ENCODE peak calls at places on chromosomes 4 and X, in five cellular contexts. X is astrocyte, P is AG04450, G is breast epithelium, U is ascending aorta. D is an unnamed sample.
A peak's percentile ranks its signal among the peaks of the same experiment; 100 is the strongest.

GRCh38 chr4:109973529-109973905 is 60.8 kb downstream of the EGF start:
- DNase-seq in X (no peak), P (no peak), G (no peak), U (no peak), D (no peak)

GRCh38 chr4:156950950-156951349 is 20.6 kb downstream of the PDGFC start:
- DNase-seq in X (no peak), P (no peak), G (no peak), U (no peak), D (no peak)

GRCh38 chr4:73725499-73725898 is 14.9 kb upstream of the CXCL8 start:
- DNase-seq in X (peak; percentile 29), P (no peak), G (no peak), U (no peak), D (no peak)

GRCh38 chrX:2897311-2897689 is 31.8 kb downstream of the ARSD start:
- DNase-seq in X (no peak), P (no peak), G (no peak), U (no peak), D (no peak)

GRCh38 chrX:148556498-148556897 is 56.1 kb downstream of the AFF2 start:
- DNase-seq in X (no peak), P (no peak), G (no peak), U (no peak), D (no peak)

GRCh38 chrX:96551320-96551872 is 133.2 kb upstream of the DIAPH2 start:
- DNase-seq in X (no peak), P (no peak), G (no peak), U (no peak), D (no peak)

GRCh38 chrX:153549231-153549630 is 31.8 kb downstream of the ATP2B3 start:
- DNase-seq in X (no peak), P (no peak), G (no peak), U (no peak), D (no peak)

GRCh38 chr4:4613126-4613465 is 71.2 kb upstream of the STX18 start:
- DNase-seq in X (no peak), P (no peak), G (no peak), U (no peak), D (no peak)

GRCh38 chr4:151276787-151277557 is at the start of gene PRSS48:
- DNase-seq in X (peak; percentile 11), P (no peak), G (no peak), U (peak; percentile 65), D (peak; percentile 39)

GRCh38 chrX:69170319-69170718 is 5.1 kb upstream of the PJA1 start:
- DNase-seq in X (no peak), P (no peak), G (no peak), U (no peak), D (no peak)

GRCh38 chr4:89226665-89227572 is 80.7 kb downstream of the GPRIN3 start:
- DNase-seq in X (peak; percentile 50), P (peak; percentile 29), G (peak; percentile 79), U (peak; percentile 83), D (peak; percentile 84)

GRCh38 chr4:53067125-53067802 is 205.1 kb downstream of the RASL11B start:
- DNase-seq in X (no peak), P (no peak), G (no peak), U (no peak), D (no peak)
- H3K27ac ChIP-seq in X (no peak overlapping the region), P (no peak overlapping the region), G (no peak overlapping the region), U (no peak overlapping the region), D (no peak overlapping the region)

GRCh38 chr4:137526681-137527080 is 5.6 kb downstream of the PCDH18 start:
- DNase-seq in X (no peak), P (no peak), G (no peak), U (no peak), D (no peak)
- H3K4me3 ChIP-seq in X (no peak overlapping the region), P (peak overlapping the region; percentile 34), G (peak overlapping the region; percentile 57), U (peak overlapping the region; percentile 73), D (peak overlapping the region; percentile 89)

GRCh38 chr4:90718926-90719325 is 591.7 kb downstream of the CCSER1 start:
- DNase-seq in X (no peak), P (no peak), G (no peak), U (no peak), D (no peak)
- TF ChIP-seq CTCF in X (no peak), P (no peak), G (no peak), U (no peak), D (no peak)

DNA sequence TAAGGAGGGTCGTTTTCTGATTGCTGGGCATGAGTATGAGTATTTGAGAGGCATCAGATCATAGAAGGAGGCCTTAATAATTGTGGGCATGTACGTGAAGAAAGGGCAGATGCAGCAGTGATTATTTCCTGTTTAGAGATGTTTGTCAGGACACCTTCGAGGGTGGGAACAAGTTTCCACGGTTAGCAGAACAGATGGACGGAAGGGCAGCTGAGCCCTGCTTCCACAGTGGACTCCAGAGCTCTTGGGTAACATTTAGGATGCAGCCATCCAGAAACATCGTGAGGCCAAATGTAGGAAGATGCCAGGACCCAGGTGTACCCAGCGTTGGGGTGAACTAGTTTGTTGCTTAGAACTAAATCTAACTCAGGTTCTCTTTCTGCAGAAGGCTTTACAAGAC is 231.3 kb upstream of the FAT1 start:
- DNase-seq in X (no peak), P (no peak), G (no peak), U (no peak), D (no peak)
- H3K27ac ChIP-seq in X (no peak overlapping the region), P (no peak overlapping the region), G (no peak overlapping the region), U (no peak overlapping the region), D (no peak overlapping the region)

GRCh38 chr4:3302786-3303444 is 10.1 kb downstream of the RGS12 start:
- DNase-seq in X (no peak), P (no peak), G (no peak), U (peak; percentile 56), D (no peak)
- H3K4me3 ChIP-seq in X (no peak overlapping the region), P (no peak overlapping the region), G (no peak overlapping the region), U (no peak overlapping the region), D (no peak overlapping the region)

DNA sequence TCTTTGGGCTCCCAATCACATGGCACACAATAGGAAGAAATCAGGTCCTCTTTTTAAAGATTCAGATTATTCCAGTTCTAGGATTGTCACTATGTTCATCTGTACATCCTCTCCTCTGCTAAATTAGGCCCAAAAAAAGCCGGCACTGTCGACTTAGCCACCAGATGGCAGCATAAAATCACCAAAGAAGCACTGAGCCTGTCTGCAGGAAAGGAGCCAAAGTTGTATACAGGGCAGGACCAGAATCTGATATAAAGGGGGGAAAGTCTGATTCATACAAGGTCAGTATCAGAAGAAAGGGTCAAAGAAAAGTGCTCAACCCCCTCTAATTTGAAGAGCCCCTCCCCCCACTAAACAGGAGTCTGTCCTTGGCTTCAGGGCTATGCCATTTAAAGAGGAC is 292.5 kb downstream of the CHIC1 start:
- DNase-seq in X (peak; percentile 46), P (peak; percentile 8), G (peak; percentile 69), U (peak; percentile 85), D (peak; percentile 70)
- TF ChIP-seq CTCF in X (peak; percentile 61), P (peak; percentile 73), G (peak; percentile 36), U (peak; percentile 54), D (peak; percentile 67)

D was measured in fibroblast of lung.